ENCODE peak calls at places on chromosomes 1 and 21, in nine cellular contexts. P is HCT116, B is SK-N-SH, F is neural progenitor cell, C is GM23338, E is PC-3, U is hepatocyte, Z is MM.1S, A is GM23248. M is an unnamed sample. For H3K79me2 and H3K36me3, the result is how much of the 10 kb centered on the place peaks cover.

GRCh38 chr1:41851589-41851988 is 67.1 kb downstream of the HIVEP3 start:
- DNase-seq in F (no peak), C (peak), B (no peak), P (peak), U (no peak), Z (no peak), A (peak), E (peak), M (no peak)

GRCh38 chr1:68819190-68819829 is 322.4 kb upstream of the DEPDC1 start:
- DNase-seq in E (peak), P (peak), U (peak), C (peak), B (peak), F (peak), A (peak), Z (peak), M (no peak)

GRCh38 chr21:27265492-27265891 is 298.6 kb upstream of the ADAMTS5 start:
- DNase-seq in C (no peak), Z (no peak), F (no peak), U (no peak), B (no peak), E (no peak), A (no peak), P (no peak), M (no peak)

GRCh38 chr1:76494807-76495206 is 372.5 kb upstream of the ST6GALNAC5 start:
- DNase-seq in C (peak), A (peak), P (no peak), E (no peak), Z (no peak), B (no peak), U (no peak), F (no peak), M (no peak)

GRCh38 chr1:176843352-176844297 is 320.9 kb downstream of the ASTN1 start:
- DNase-seq in F (peak), Z (peak), U (peak), P (peak), C (peak), A (peak), E (peak), B (peak), M (peak)

GRCh38 chr1:237470712-237471310 is 419.9 kb downstream of the ZP4 start:
- DNase-seq in U (no peak), F (peak), C (peak), P (no peak), Z (no peak), E (peak), A (no peak), B (no peak), M (no peak)

GRCh38 chr1:119885903-119886783 is 10.2 kb downstream of the ADAM30 start:
- DNase-seq in A (peak), Z (peak), C (peak), F (peak), P (peak), E (peak), B (peak), U (peak), M (peak)

GRCh38 chr1:85611856-85612255 is 31.3 kb downstream of the CCN1 start:
- DNase-seq in C (no peak), P (peak), U (peak), F (peak), E (peak), Z (no peak), B (no peak), A (peak), M (no peak)

GRCh38 chr1:47507921-47508894 is 70.4 kb downstream of the FOXD2 start:
- DNase-seq in Z (no peak), A (peak), B (peak), U (peak), C (peak), E (peak), P (no peak), F (peak), M (no peak)

GRCh38 chr1:159991513-159991912 is 37.5 kb upstream of the SLAMF9 start:
- DNase-seq in F (no peak), A (peak), C (peak), P (no peak), U (peak), Z (no peak), E (peak), B (no peak), M (peak)

GRCh38 chr1:114222920-114223319 is 69.3 kb upstream of the SYT6 start:
- DNase-seq in E (no peak), A (no peak), F (no peak), U (no peak), P (no peak), B (no peak), Z (no peak), C (no peak), M (no peak)

GRCh38 chr1:207172885-207173284 is 68.9 kb downstream of the C4BPA start:
- DNase-seq in F (no peak), B (no peak), C (no peak), E (no peak), A (no peak), U (no peak), Z (peak), P (no peak), M (no peak)

GRCh38 chr1:175783126-175783722 is 39.8 kb upstream of the TNR start:
- DNase-seq in E (no peak), B (no peak), A (peak), C (no peak), F (no peak), P (no peak), U (no peak), Z (no peak), M (no peak)

GRCh38 chr1:233114159-233114558 is 163.7 kb downstream of the NTPCR start:
- DNase-seq in C (peak), B (no peak), E (peak), A (peak), P (peak), Z (no peak), F (no peak), U (no peak), M (no peak)

GRCh38 chr1:51679435-51679834 is 62.5 kb downstream of the OSBPL9 start:
- DNase-seq in P (no peak), A (peak), E (peak), F (no peak), U (no peak), C (no peak), Z (peak), B (no peak), M (no peak)

GRCh38 chr1:90557706-90558105 is 159.4 kb downstream of the BARHL2 start:
- DNase-seq in C (no peak), F (no peak), P (no peak), B (no peak), U (no peak), A (no peak), Z (no peak), E (no peak), M (no peak)

GRCh38 chr1:7884757-7885156 is 31.9 kb upstream of the UTS2 start:
- DNase-seq in B (no peak), A (no peak), P (no peak), U (no peak), Z (no peak), C (no peak), F (no peak), E (no peak), M (no peak)

GRCh38 chr1:232715154-232715553 is 85.2 kb upstream of the SIPA1L2 start:
- DNase-seq in E (no peak), B (no peak), P (no peak), U (no peak), A (no peak), Z (no peak), C (no peak), F (no peak), M (no peak)

GRCh38 chr1:204255225-204255624 is 41.4 kb upstream of the GOLT1A start:
- DNase-seq in C (peak), A (no peak), U (no peak), P (no peak), Z (no peak), E (no peak), B (no peak), F (peak), M (no peak)

GRCh38 chr1:110049801-110050601 is 15.6 kb downstream of the STRIP1 start:
- DNase-seq in A (no peak), B (peak), P (no peak), C (no peak), F (no peak), Z (no peak), E (no peak), U (no peak), M (no peak)

GRCh38 chr1:18618546-18619466 is 11.8 kb upstream of the PAX7 start:
- DNase-seq in U (no peak), A (no peak), Z (no peak), B (no peak), F (peak), E (peak), C (no peak), P (peak), M (no peak)

GRCh38 chr21:46081022-46081861 is 16.7 kb upstream of the COL6A2 start:
- DNase-seq in E (peak), F (no peak), Z (no peak), P (no peak), B (no peak), A (peak), C (no peak), U (peak), M (no peak)

GRCh38 chr1:214665606-214666110 is 62.7 kb downstream of the CENPF start:
- DNase-seq in B (no peak), E (no peak), F (no peak), U (no peak), A (no peak), C (no peak), P (no peak), Z (no peak), M (no peak)

GRCh38 chr21:30981403-30981802 is 56.9 kb downstream of the KRTAP19-8 start:
- DNase-seq in C (peak), Z (no peak), E (no peak), B (no peak), F (no peak), U (no peak), P (no peak), A (no peak), M (no peak)

GRCh38 chr1:213570487-213570886 is 417.3 kb upstream of the PROX1 start:
- DNase-seq in A (peak), Z (no peak), P (peak), E (no peak), C (no peak), F (no peak), B (no peak), U (no peak), M (no peak)

GRCh38 chr1:167697667-167698141 is 24.1 kb upstream of the MPZL1 start:
- DNase-seq in P (no peak), F (no peak), B (no peak), A (no peak), Z (no peak), E (no peak), U (no peak), C (no peak), M (no peak)

GRCh38 chr1:41578712-41579335 is 94.3 kb upstream of the EDN2 start:
- DNase-seq in E (peak), P (no peak), F (peak), C (peak), B (peak), U (peak), Z (peak), A (peak), M (peak)

GRCh38 chr21:25708467-25709065 is 26.1 kb downstream of the ATP5PF start:
- DNase-seq in C (peak), P (peak), B (peak), E (peak), U (peak), F (peak), A (peak), Z (peak), M (peak)

GRCh38 chr1:110945626-110946025 is 18.1 kb downstream of the LRIF1 start:
- DNase-seq in P (no peak), C (no peak), U (no peak), Z (no peak), F (no peak), A (no peak), B (no peak), E (peak), M (no peak)

GRCh38 chr21:44012474-44013379 is 618 bp downstream of the TRAPPC10 start:
- DNase-seq in B (peak), E (peak), U (peak), Z (peak), P (no peak), F (peak), C (peak), A (peak), M (peak)

GRCh38 chr1:205226868-205227583 is 720 bp upstream of the TMCC2 start:
- DNase-seq in A (peak), B (peak), E (peak), U (no peak), C (no peak), Z (peak), P (peak), F (no peak), M (peak)

GRCh38 chr1:118117521-118117920 is 67.5 kb downstream of the SPAG17 start:
- DNase-seq in E (no peak), A (no peak), P (no peak), B (no peak), C (no peak), F (no peak), Z (no peak), U (no peak), M (no peak)

GRCh38 chr1:209585672-209586071 is 2.2 kb downstream of the CAMK1G start:
- DNase-seq in U (peak), Z (no peak), B (peak), A (peak), F (peak), P (no peak), C (peak), E (peak), M (no peak)

GRCh38 chr1:214506972-214507431 is 44.4 kb downstream of the PTPN14 start:
- DNase-seq in F (peak), A (no peak), B (no peak), P (peak), Z (no peak), E (peak), U (peak), C (peak), M (no peak)

GRCh38 chr21:43805275-43805800 is 16.0 kb downstream of the RRP1 start:
- DNase-seq in E (no peak), B (no peak), A (no peak), C (no peak), F (no peak), U (no peak), Z (no peak), P (no peak), M (peak)

GRCh38 chr1:145884675-145885074 is 991 bp downstream of the ANKRD35 start:
- DNase-seq in U (no peak), Z (no peak), C (no peak), B (no peak), P (no peak), A (peak), E (no peak), F (no peak), M (no peak)

GRCh38 chr1:230307213-230307612 is 118.9 kb downstream of the PGBD5 start:
- DNase-seq in B (no peak), Z (no peak), P (no peak), C (no peak), E (peak), A (no peak), F (no peak), U (no peak), M (no peak)

GRCh38 chr1:208142632-208143390 is 101.4 kb downstream of the PLXNA2 start:
- DNase-seq in E (no peak), Z (no peak), F (no peak), C (no peak), B (no peak), U (no peak), A (peak), P (no peak), M (no peak)

GRCh38 chr1:30904962-30905335 is 3.6 kb downstream of the SDC3 start:
- DNase-seq in Z (no peak), F (no peak), P (no peak), C (no peak), B (no peak), A (no peak), E (no peak), U (no peak), M (no peak)

GRCh38 chr1:7705048-7705907 is 65.8 kb upstream of the VAMP3 start:
- DNase-seq in A (peak), U (peak), Z (no peak), E (no peak), C (peak), F (peak), P (no peak), B (peak), M (no peak)

DNA sequence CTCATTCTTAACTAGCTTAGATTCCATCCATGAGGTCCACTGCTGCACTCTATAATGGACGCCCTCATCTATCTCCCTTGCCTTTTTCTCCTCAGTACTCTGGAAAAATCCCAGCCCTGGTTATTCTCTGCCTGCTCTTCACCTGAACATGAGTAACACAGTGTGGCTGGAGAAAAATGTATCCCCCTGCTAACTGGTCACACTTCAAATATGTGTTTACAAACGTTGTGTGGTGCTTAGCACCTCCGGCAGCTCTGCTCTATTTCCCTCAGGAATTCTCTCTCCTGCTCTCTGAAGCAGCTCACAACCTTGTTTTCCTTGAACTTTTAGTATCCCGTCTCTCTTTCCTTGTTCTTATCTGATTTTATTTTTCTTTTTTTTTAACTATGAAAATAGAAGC is 4.1 kb downstream of the SCCPDH start:
- DNase-seq in C (no peak), F (no peak), B (no peak), A (no peak), Z (no peak), E (no peak), U (no peak), P (no peak), M (no peak)
- H3K79me2 ChIP-seq in C (under half), F (under half), B (half or more), A (under half), Z (under half), E (under half), U (under half), P (under half), M (under half)

GRCh38 chr1:17348593-17349234 is 23.3 kb upstream of the PADI6 start:
- DNase-seq in C (no peak), P (no peak), F (no peak), U (no peak), A (no peak), E (no peak), Z (no peak), B (no peak), M (peak)

GRCh38 chr1:17352419-17352909 is 19.5 kb upstream of the PADI6 start:
- DNase-seq in A (no peak), P (no peak), C (no peak), B (no peak), Z (no peak), F (no peak), U (no peak), E (no peak), M (no peak)

GRCh38 chr1:17350053-17350452 is 21.9 kb upstream of the PADI6 start:
- DNase-seq in U (no peak), A (no peak), C (no peak), Z (no peak), F (no peak), E (no peak), B (no peak), P (no peak), M (no peak)

GRCh38 chr1:17351598-17352324 is 20.2 kb upstream of the PADI6 start:
- DNase-seq in E (no peak), Z (no peak), P (no peak), U (no peak), A (no peak), C (no peak), F (no peak), B (no peak), M (no peak)

DNA sequence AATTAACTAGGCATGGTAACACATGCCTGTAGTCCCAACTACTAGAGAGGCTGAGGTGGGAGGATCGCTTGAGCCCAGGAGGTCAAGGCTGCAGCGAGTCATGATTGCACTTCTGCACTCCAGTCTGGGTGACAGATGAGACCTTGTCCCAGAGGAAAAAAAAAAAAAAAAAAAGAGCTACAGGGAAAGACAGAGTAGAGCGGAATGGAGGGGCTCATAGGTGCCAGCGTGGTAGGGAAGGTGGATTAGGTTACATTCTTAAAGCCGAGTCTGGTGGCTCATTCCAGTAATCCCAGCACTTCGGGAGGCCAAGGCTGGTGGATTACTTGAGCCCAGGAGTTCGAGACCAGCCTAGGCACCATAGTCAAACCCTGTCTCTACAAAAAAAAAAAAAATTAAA is 20.9 kb upstream of the PADI6 start:
- DNase-seq in P (no peak), E (no peak), C (no peak), Z (no peak), F (no peak), A (no peak), B (no peak), U (no peak), M (no peak)
- TF ChIP-seq EZH2phosphoT487 in P (no peak), E (no peak), C (no peak), Z (no peak), F (no peak), A (no peak), B (no peak), U (no peak), M (no peak)

DNA sequence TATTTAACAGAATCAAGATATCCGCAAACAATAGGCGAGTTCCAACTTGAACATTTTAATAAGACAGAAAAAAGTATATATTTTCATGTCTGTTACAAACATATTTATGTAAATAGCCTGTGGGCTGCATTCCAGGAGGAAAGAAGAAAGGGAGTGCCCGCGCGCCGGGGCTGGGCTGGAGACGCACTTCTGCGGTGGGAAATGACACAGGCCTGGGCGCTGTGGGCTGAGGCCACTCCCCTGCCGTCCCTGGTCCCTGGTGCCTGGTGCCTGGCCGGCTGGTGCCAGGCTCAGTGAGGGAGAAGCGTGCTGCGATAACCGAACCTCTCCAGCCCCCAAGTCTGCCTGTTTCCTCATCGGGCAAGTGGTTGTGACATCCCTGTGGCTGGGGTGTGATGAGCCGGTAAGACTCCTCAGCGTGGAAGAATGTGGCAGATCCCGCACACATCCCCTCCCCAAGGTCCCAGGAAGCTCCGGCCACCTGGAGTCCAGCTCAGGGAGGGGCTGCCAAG is 160.7 kb downstream of the PEX14 start:
- DNase-seq in A (peak), C (no peak), Z (no peak), B (peak), U (no peak), P (no peak), E (peak), F (no peak), M (no peak)
- H3K36me3 ChIP-seq in A (under half), C (under half), Z (under half), B (under half), U (under half), P (under half), E (under half), F (under half), M (under half)

GRCh38 chr21:35036521-35037383 is 12.3 kb downstream of the RUNX1 start:
- DNase-seq in B (no peak), A (no peak), P (no peak), E (no peak), Z (no peak), U (no peak), C (no peak), F (no peak), M (no peak)
- H3K79me2 ChIP-seq in B (under half), A (under half), P (under half), E (half or more), Z (under half), U (under half), C (under half), F (under half), M (half or more)

DNA sequence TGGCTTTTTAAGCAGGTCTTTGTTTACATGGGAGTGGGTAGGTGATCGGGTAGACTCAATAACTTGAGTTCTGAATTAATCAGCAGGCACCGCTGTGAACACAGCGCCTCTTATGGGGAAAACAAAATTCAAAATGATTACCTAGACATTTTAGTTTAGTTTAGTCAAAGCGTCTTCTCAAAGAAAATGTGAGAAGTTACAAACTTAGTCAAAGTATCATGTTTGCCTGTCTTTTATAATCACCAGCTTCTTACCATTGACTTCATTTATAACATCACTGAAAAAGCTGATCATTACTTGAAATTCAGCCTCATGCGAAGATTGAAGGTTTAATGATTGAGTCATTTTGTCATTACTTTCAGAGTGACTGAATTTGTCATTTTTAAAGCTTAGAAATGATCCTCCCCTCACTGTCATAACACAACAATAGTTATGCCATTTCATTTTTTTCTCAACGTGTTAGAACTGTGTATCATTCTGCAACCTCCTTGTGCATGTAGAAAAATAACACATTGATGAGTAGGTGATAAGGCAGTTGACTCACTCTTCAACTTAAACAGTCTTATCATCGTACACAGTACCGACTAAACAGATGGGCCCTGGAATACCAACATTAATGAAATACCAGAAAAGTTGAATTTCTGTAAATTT is 188.5 kb downstream of the NFIA start:
- DNase-seq in F (no peak), E (no peak), B (no peak), A (no peak), U (no peak), C (no peak), Z (no peak), P (no peak), M (no peak)
- TF ChIP-seq EZH2phosphoT487 in F (no peak), E (no peak), B (no peak), A (no peak), U (no peak), C (no peak), Z (no peak), P (no peak), M (no peak)

M was measured in OCI-LY7.